ENCODE peak calls at places on chromosomes 2 and 18, in seven cellular contexts. B is PC-9, M is caudate nucleus, L is fibroblast of lung, N is ovary, W is OCI-LY7, P is body of pancreas. E is an unnamed sample.

GRCh38 chr2:178506949-178507348 is 26.7 kb downstream of the PLEKHA3 start:
- DNase-seq in B (no peak), M (no peak), L (no peak), N (no peak), W (no peak), P (no peak), E (no peak)

GRCh38 chr2:237736783-237737182 is 61.8 kb upstream of the RBM44 start:
- DNase-seq in B (no peak), M (no peak), L (no peak), N (no peak), W (no peak), P (no peak), E (no peak)

GRCh38 chr2:224861266-224861665 is 145.1 kb upstream of the CCDC195 start:
- DNase-seq in B (no peak), M (no peak), L (no peak), N (no peak), W (no peak), P (no peak), E (no peak)

GRCh38 chr2:240961878-240962277 is 36.5 kb upstream of the SNED1 start:
- DNase-seq in B (no peak), M (no peak), L (no peak), N (no peak), W (no peak), P (no peak), E (no peak)

GRCh38 chr2:205885492-205886099 is 200.4 kb downstream of the INO80D start:
- DNase-seq in B (peak; percentile 52), M (peak; percentile 45), L (peak; percentile 78), N (peak; percentile 92), W (peak; percentile 65), P (peak; percentile 87), E (peak; percentile 85)

GRCh38 chr2:217459675-217460405 is 543.0 kb downstream of the TNS1 start:
- DNase-seq in B (no peak), M (no peak), L (no peak), N (no peak), W (no peak), P (no peak), E (no peak)

GRCh38 chr18:21272016-21272582 is 30.1 kb downstream of the GREB1L start:
- DNase-seq in B (no peak), M (no peak), L (no peak), N (no peak), W (no peak), P (no peak), E (no peak)

GRCh38 chr2:46135230-46135555 is 162.0 kb upstream of the EPAS1 start:
- DNase-seq in B (no peak), M (no peak), L (no peak), N (no peak), W (no peak), P (no peak), E (no peak)

GRCh38 chr2:129914538-129915302 is 64.7 kb upstream of the RAB6C start:
- DNase-seq in B (no peak), M (no peak), L (no peak), N (no peak), W (no peak), P (peak; percentile 27), E (no peak)

GRCh38 chr2:127530245-127531132 is 4.2 kb upstream of the IWS1 start:
- DNase-seq in B (no peak), M (no peak), L (no peak), N (no peak), W (no peak), P (no peak), E (no peak)

GRCh38 chr2:97935719-97936161 is 60.0 kb downstream of the TMEM131 start:
- DNase-seq in B (peak; percentile 54), M (no peak), L (peak; percentile 92), N (peak; percentile 19), W (peak; percentile 44), P (no peak), E (no peak)

GRCh38 chr2:209269024-209269423 is 154.8 kb upstream of the MAP2 start:
- DNase-seq in B (no peak), M (no peak), L (no peak), N (no peak), W (no peak), P (no peak), E (no peak)

GRCh38 chr2:232229296-232229916 is 149.1 kb upstream of the ALPP start:
- DNase-seq in B (no peak), M (no peak), L (no peak), N (no peak), W (no peak), P (peak; percentile 20), E (no peak)

GRCh38 chr2:19035238-19035637 is 323.2 kb downstream of the OSR1 start:
- DNase-seq in B (no peak), M (no peak), L (peak; percentile 89), N (peak; percentile 21), W (no peak), P (peak; percentile 50), E (no peak)

GRCh38 chr18:56615738-56616520 is 22.5 kb downstream of the TXNL1 start:
- DNase-seq in B (no peak), M (no peak), L (no peak), N (no peak), W (no peak), P (peak; percentile 6), E (no peak)

GRCh38 chr2:18903750-18904149 is 314.4 kb upstream of the NT5C1B start:
- DNase-seq in B (peak; percentile 51), M (no peak), L (no peak), N (no peak), W (peak; percentile 77), P (no peak), E (no peak)

GRCh38 chr2:173357351-173357750 is 2.7 kb downstream of the CDCA7 start:
- DNase-seq in B (no peak), M (no peak), L (peak; percentile 25), N (no peak), W (no peak), P (no peak), E (no peak)

GRCh38 chr2:217944923-217945322 is 57.9 kb downstream of the TNS1 start:
- DNase-seq in B (no peak), M (no peak), L (no peak), N (peak; percentile 13), W (no peak), P (no peak), E (no peak)

GRCh38 chr2:196046123-196046917 is 22.3 kb downstream of the DNAH7 start:
- DNase-seq in B (no peak), M (no peak), L (no peak), N (no peak), W (no peak), P (no peak), E (no peak)

GRCh38 chr2:101150306-101151140 is 659 bp downstream of the TBC1D8 start:
- DNase-seq in B (peak; percentile 43), M (peak; percentile 22), L (no peak), N (peak; percentile 30), W (no peak), P (peak; percentile 48), E (no peak)

GRCh38 chr2:174344716-174345472 is 10.1 kb downstream of the SP9 start:
- DNase-seq in B (no peak), M (no peak), L (peak; percentile 63), N (no peak), W (peak; percentile 54), P (no peak), E (no peak)

GRCh38 chr2:234632527-234633391 is 135.9 kb upstream of the ARL4C start:
- DNase-seq in B (no peak), M (no peak), L (peak; percentile 99), N (no peak), W (no peak), P (no peak), E (no peak)

GRCh38 chr2:14633031-14633430 is 514 bp downstream of the LRATD1 start:
- DNase-seq in B (no peak), M (peak; percentile 20), L (no peak), N (peak; percentile 20), W (no peak), P (peak; percentile 19), E (no peak)

GRCh38 chr2:20613342-20613916 is 37.5 kb downstream of the HS1BP3 start:
- DNase-seq in B (no peak), M (no peak), L (no peak), N (no peak), W (no peak), P (no peak), E (no peak)

GRCh38 chr2:74511104-74511989 is 2.9 kb upstream of the TLX2 start:
- DNase-seq in B (no peak), M (no peak), L (no peak), N (no peak), W (no peak), P (no peak), E (no peak)

GRCh38 chr2:40372278-40372580 is 79.7 kb downstream of the SLC8A1 start:
- DNase-seq in B (no peak), M (no peak), L (peak; percentile 34), N (no peak), W (no peak), P (no peak), E (no peak)
- H3K27ac ChIP-seq in B (no peak overlapping the region), M (no peak overlapping the region), L (peak overlapping the region; percentile 46), N (no peak overlapping the region), W (no peak overlapping the region), P (no peak overlapping the region), E (no peak overlapping the region)

GRCh38 chr2:70807102-70807827 is 13.1 kb downstream of the CLEC4F start:
- DNase-seq in B (no peak), M (no peak), L (no peak), N (no peak), W (no peak), P (no peak), E (no peak)
- H3K27ac ChIP-seq in B (no peak overlapping the region), M (no peak overlapping the region), L (no peak overlapping the region), N (no peak overlapping the region), W (no peak overlapping the region), P (no peak overlapping the region), E (no peak overlapping the region)

GRCh38 chr2:48445091-48445725 is 84.7 kb upstream of the STON1 start:
- DNase-seq in B (peak; percentile 16), M (no peak), L (no peak), N (no peak), W (no peak), P (no peak), E (no peak)
- H3K27ac ChIP-seq in B (no peak overlapping the region), M (no peak overlapping the region), L (no peak overlapping the region), N (no peak overlapping the region), W (no peak overlapping the region), P (no peak overlapping the region), E (peak overlapping the region; percentile 51)

GRCh38 chr2:239267411-239267941 is 133.3 kb downstream of the HDAC4 start:
- DNase-seq in B (no peak), M (no peak), L (peak; percentile 80), N (peak; percentile 63), W (peak; percentile 91), P (peak; percentile 83), E (no peak)

GRCh38 chr2:239265681-239266435 is 135.0 kb downstream of the HDAC4 start:
- DNase-seq in B (no peak), M (no peak), L (no peak), N (no peak), W (no peak), P (no peak), E (no peak)

GRCh38 chr2:239264838-239265651 is 135.8 kb downstream of the HDAC4 start:
- DNase-seq in B (peak; percentile 55), M (no peak), L (peak; percentile 86), N (no peak), W (peak; percentile 38), P (peak; percentile 64), E (no peak)

GRCh38 chr2:239266779-239267410 is 133.9 kb downstream of the HDAC4 start:
- DNase-seq in B (no peak), M (no peak), L (no peak), N (no peak), W (peak; percentile 12), P (no peak), E (no peak)

DNA sequence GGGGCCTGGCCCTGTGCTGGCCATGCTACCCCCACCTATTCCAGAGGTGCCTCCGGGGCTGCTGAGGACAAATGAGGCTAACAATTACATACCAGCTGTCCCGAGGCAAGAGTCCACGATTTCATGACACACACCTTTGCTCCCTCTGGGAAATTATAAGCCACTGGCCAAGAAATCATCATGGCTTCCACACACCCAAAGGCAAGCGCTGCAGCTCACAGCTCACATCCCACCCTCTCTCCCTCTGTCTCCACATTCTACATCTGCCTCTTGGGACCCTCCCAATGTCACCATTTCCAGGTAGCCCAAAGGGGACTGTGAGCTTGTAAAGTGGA is 134.4 kb downstream of the HDAC4 start:
- DNase-seq in B (no peak), M (no peak), L (no peak), N (no peak), W (no peak), P (no peak), E (no peak)
- H3K27ac ChIP-seq in B (no peak overlapping the region), M (no peak overlapping the region), L (no peak overlapping the region), N (no peak overlapping the region), W (no peak overlapping the region), P (peak overlapping the region; percentile 52), E (no peak overlapping the region)